ENCODE peak calls at places on chromosomes 16 and 17, in ten cellular contexts. One of them, this sample, is unnamed.
A peak's percentile ranks its signal among the peaks of the same experiment; 100 is the strongest.

GRCh38 chr17:40545660-40546059 is 19.6 kb downstream of the CCR7 start:
- DNase-seq in testis: no peak
- DNase-seq in heart left ventricle: peak; percentile 11
- DNase-seq in foreskin keratinocyte: no peak
- DNase-seq in CD8-positive, alpha-beta memory T cell: no peak
- DNase-seq in prostate gland: no peak
- DNase-seq in left ventricle myocardium inferior: no peak
- DNase-seq in cardiac muscle cell: no peak
- DNase-seq in lower lobe of right lung: no peak
- DNase-seq in upper lobe of right lung: peak; percentile 46
- DNase-seq in this sample: peak; percentile 64

GRCh38 chr17:27502526-27503324 is 46.5 kb downstream of the KSR1 start:
- DNase-seq in left ventricle myocardium inferior: peak; percentile 29
- DNase-seq in testis: peak; percentile 41
- DNase-seq in cardiac muscle cell: peak; percentile 82
- DNase-seq in heart left ventricle: peak; percentile 31
- DNase-seq in CD8-positive, alpha-beta memory T cell: no peak
- DNase-seq in upper lobe of right lung: no peak
- DNase-seq in foreskin keratinocyte: no peak
- DNase-seq in lower lobe of right lung: no peak
- DNase-seq in prostate gland: no peak
- DNase-seq in this sample: peak; percentile 61

GRCh38 chr17:52106638-52107261 is 51.8 kb downstream of the CA10 start:
- DNase-seq in prostate gland: peak; percentile 27
- DNase-seq in left ventricle myocardium inferior: no peak
- DNase-seq in foreskin keratinocyte: no peak
- DNase-seq in testis: peak; percentile 79
- DNase-seq in heart left ventricle: peak; percentile 18
- DNase-seq in lower lobe of right lung: no peak
- DNase-seq in upper lobe of right lung: no peak
- DNase-seq in cardiac muscle cell: peak; percentile 50
- DNase-seq in CD8-positive, alpha-beta memory T cell: no peak
- DNase-seq in this sample: no peak

GRCh38 chr17:78959803-78960202 is 19.9 kb downstream of the LGALS3BP start:
- DNase-seq in upper lobe of right lung: no peak
- DNase-seq in heart left ventricle: no peak
- DNase-seq in foreskin keratinocyte: no peak
- DNase-seq in cardiac muscle cell: no peak
- DNase-seq in prostate gland: no peak
- DNase-seq in left ventricle myocardium inferior: no peak
- DNase-seq in CD8-positive, alpha-beta memory T cell: no peak
- DNase-seq in testis: no peak
- DNase-seq in lower lobe of right lung: no peak
- DNase-seq in this sample: no peak

GRCh38 chr17:18981642-18982424 is 22.7 kb downstream of the FAM83G start:
- DNase-seq in prostate gland: peak; percentile 54
- DNase-seq in cardiac muscle cell: peak; percentile 57
- DNase-seq in foreskin keratinocyte: peak; percentile 47
- DNase-seq in upper lobe of right lung: no peak
- DNase-seq in lower lobe of right lung: no peak
- DNase-seq in testis: no peak
- DNase-seq in left ventricle myocardium inferior: no peak
- DNase-seq in heart left ventricle: no peak
- DNase-seq in CD8-positive, alpha-beta memory T cell: no peak
- DNase-seq in this sample: no peak

GRCh38 chr16:8944113-8944765 is 19.5 kb downstream of the USP7 start:
- DNase-seq in left ventricle myocardium inferior: no peak
- DNase-seq in CD8-positive, alpha-beta memory T cell: no peak
- DNase-seq in testis: no peak
- DNase-seq in lower lobe of right lung: no peak
- DNase-seq in prostate gland: no peak
- DNase-seq in cardiac muscle cell: no peak
- DNase-seq in upper lobe of right lung: no peak
- DNase-seq in heart left ventricle: no peak
- DNase-seq in foreskin keratinocyte: no peak
- DNase-seq in this sample: no peak

GRCh38 chr17:77327566-77328463 is 187.0 kb downstream of the SEC14L1 start:
- DNase-seq in heart left ventricle: peak; percentile 15
- DNase-seq in CD8-positive, alpha-beta memory T cell: no peak
- DNase-seq in lower lobe of right lung: peak; percentile 32
- DNase-seq in testis: peak; percentile 12
- DNase-seq in upper lobe of right lung: peak; percentile 54
- DNase-seq in prostate gland: no peak
- DNase-seq in left ventricle myocardium inferior: no peak
- DNase-seq in foreskin keratinocyte: no peak
- DNase-seq in cardiac muscle cell: no peak
- DNase-seq in this sample: no peak

GRCh38 chr17:45241315-45242011 is 19.8 kb downstream of the FMNL1 start:
- DNase-seq in testis: peak; percentile 48
- DNase-seq in heart left ventricle: no peak
- DNase-seq in prostate gland: peak; percentile 74
- DNase-seq in foreskin keratinocyte: no peak
- DNase-seq in lower lobe of right lung: peak; percentile 79
- DNase-seq in cardiac muscle cell: no peak
- DNase-seq in upper lobe of right lung: peak; percentile 85
- DNase-seq in left ventricle myocardium inferior: no peak
- DNase-seq in CD8-positive, alpha-beta memory T cell: no peak
- DNase-seq in this sample: peak; percentile 78

GRCh38 chr16:2720063-2720455 is at the start of gene PRSS27:
- DNase-seq in left ventricle myocardium inferior: no peak
- DNase-seq in heart left ventricle: no peak
- DNase-seq in cardiac muscle cell: no peak
- DNase-seq in foreskin keratinocyte: no peak
- DNase-seq in testis: no peak
- DNase-seq in upper lobe of right lung: no peak
- DNase-seq in lower lobe of right lung: no peak
- DNase-seq in CD8-positive, alpha-beta memory T cell: no peak
- DNase-seq in prostate gland: no peak
- DNase-seq in this sample: no peak

GRCh38 chr16:58128721-58129096 is 472 bp downstream of the CFAP20 start:
- DNase-seq in heart left ventricle: peak; percentile 33
- DNase-seq in CD8-positive, alpha-beta memory T cell: peak; percentile 12
- DNase-seq in upper lobe of right lung: peak; percentile 66
- DNase-seq in cardiac muscle cell: no peak
- DNase-seq in testis: peak; percentile 26
- DNase-seq in left ventricle myocardium inferior: peak; percentile 15
- DNase-seq in lower lobe of right lung: no peak
- DNase-seq in prostate gland: no peak
- DNase-seq in foreskin keratinocyte: no peak
- DNase-seq in this sample: no peak

GRCh38 chr16:49495596-49496355 is 122.2 kb downstream of the C16orf78 start:
- DNase-seq in prostate gland: no peak
- DNase-seq in CD8-positive, alpha-beta memory T cell: no peak
- DNase-seq in cardiac muscle cell: no peak
- DNase-seq in heart left ventricle: no peak
- DNase-seq in lower lobe of right lung: peak; percentile 14
- DNase-seq in testis: no peak
- DNase-seq in foreskin keratinocyte: no peak
- DNase-seq in upper lobe of right lung: peak; percentile 45
- DNase-seq in left ventricle myocardium inferior: no peak
- DNase-seq in this sample: no peak

GRCh38 chr16:4677390-4677789 is 16.0 kb upstream of the NUDT16L1 start:
- DNase-seq in prostate gland: no peak
- DNase-seq in upper lobe of right lung: peak; percentile 83
- DNase-seq in cardiac muscle cell: no peak
- DNase-seq in lower lobe of right lung: peak; percentile 68
- DNase-seq in foreskin keratinocyte: no peak
- DNase-seq in testis: no peak
- DNase-seq in heart left ventricle: peak; percentile 81
- DNase-seq in CD8-positive, alpha-beta memory T cell: no peak
- DNase-seq in left ventricle myocardium inferior: peak; percentile 81
- DNase-seq in this sample: no peak

GRCh38 chr17:52134641-52135040 is 23.9 kb downstream of the CA10 start:
- DNase-seq in CD8-positive, alpha-beta memory T cell: no peak
- DNase-seq in left ventricle myocardium inferior: no peak
- DNase-seq in foreskin keratinocyte: no peak
- DNase-seq in lower lobe of right lung: no peak
- DNase-seq in cardiac muscle cell: no peak
- DNase-seq in prostate gland: no peak
- DNase-seq in heart left ventricle: no peak
- DNase-seq in upper lobe of right lung: no peak
- DNase-seq in testis: no peak
- DNase-seq in this sample: no peak

GRCh38 chr16:165539-166374 is at the start of gene HBM:
- DNase-seq in foreskin keratinocyte: no peak
- DNase-seq in cardiac muscle cell: no peak
- DNase-seq in prostate gland: no peak
- DNase-seq in left ventricle myocardium inferior: no peak
- DNase-seq in testis: no peak
- DNase-seq in lower lobe of right lung: no peak
- DNase-seq in heart left ventricle: no peak
- DNase-seq in CD8-positive, alpha-beta memory T cell: no peak
- DNase-seq in upper lobe of right lung: no peak
- DNase-seq in this sample: no peak

DNA sequence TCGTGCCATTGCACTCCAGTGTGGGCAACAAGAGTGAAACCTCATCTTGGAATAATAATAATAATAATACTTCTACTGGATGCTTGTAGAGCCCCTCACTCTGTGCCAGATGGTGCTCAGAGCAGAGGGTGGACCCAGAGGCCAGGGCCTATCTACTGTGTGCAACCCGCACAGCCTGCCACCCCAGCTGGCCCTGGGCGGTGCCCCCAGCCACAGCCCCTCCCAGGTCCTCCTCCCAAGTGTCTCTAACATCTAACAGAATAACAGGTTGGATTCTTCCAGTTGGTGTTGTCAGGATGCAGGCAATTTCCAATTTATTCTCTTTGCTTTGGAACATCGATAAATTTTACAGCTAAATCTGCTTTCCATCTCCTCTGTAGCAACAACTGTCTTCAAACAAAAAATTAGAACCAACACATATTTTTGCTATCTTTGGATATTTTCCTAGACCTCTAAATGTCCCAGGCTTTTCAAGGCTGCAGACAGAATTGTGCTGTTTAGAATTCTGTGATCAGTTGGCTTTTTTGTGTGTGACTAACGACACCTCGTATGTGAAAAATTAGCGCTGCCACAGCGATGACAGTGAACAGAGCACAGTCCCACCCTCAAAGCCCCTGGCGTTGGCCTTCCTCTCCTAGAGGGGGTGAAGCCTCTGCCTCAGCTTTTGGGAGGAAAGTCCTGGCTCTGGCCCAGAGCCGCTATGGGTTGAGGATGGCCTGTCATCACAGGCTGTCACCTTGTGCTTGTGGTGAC is 7.5 kb upstream of the EVPL start:
- DNase-seq in lower lobe of right lung: no peak
- DNase-seq in prostate gland: no peak
- DNase-seq in cardiac muscle cell: no peak
- DNase-seq in CD8-positive, alpha-beta memory T cell: no peak
- DNase-seq in heart left ventricle: no peak
- DNase-seq in testis: no peak
- DNase-seq in upper lobe of right lung: no peak
- DNase-seq in foreskin keratinocyte: no peak
- DNase-seq in left ventricle myocardium inferior: no peak
- DNase-seq in this sample: no peak
- H3K27ac ChIP-seq in lower lobe of right lung: no peak overlapping the region
- H3K27ac ChIP-seq in prostate gland: no peak overlapping the region
- H3K27ac ChIP-seq in cardiac muscle cell: peak overlapping the region; percentile 62
- H3K27ac ChIP-seq in CD8-positive, alpha-beta memory T cell: no peak overlapping the region
- H3K27ac ChIP-seq in heart left ventricle: no peak overlapping the region
- H3K27ac ChIP-seq in testis: peak overlapping the region; percentile 33
- H3K27ac ChIP-seq in upper lobe of right lung: no peak overlapping the region
- H3K27ac ChIP-seq in foreskin keratinocyte: no peak overlapping the region
- H3K27ac ChIP-seq in left ventricle myocardium inferior: no peak overlapping the region
- H3K27ac ChIP-seq in this sample: no peak overlapping the region

GRCh38 chr17:57445772-57446472 is 189.6 kb downstream of the MSI2 start:
- DNase-seq in prostate gland: no peak
- DNase-seq in foreskin keratinocyte: no peak
- DNase-seq in testis: no peak
- DNase-seq in CD8-positive, alpha-beta memory T cell: no peak
- DNase-seq in cardiac muscle cell: no peak
- DNase-seq in upper lobe of right lung: no peak
- DNase-seq in lower lobe of right lung: no peak
- DNase-seq in left ventricle myocardium inferior: no peak
- DNase-seq in heart left ventricle: no peak
- DNase-seq in this sample: no peak
- H3K27ac ChIP-seq in prostate gland: no peak overlapping the region
- H3K27ac ChIP-seq in foreskin keratinocyte: no peak overlapping the region
- H3K27ac ChIP-seq in testis: no peak overlapping the region
- H3K27ac ChIP-seq in CD8-positive, alpha-beta memory T cell: no peak overlapping the region
- H3K27ac ChIP-seq in cardiac muscle cell: no peak overlapping the region
- H3K27ac ChIP-seq in upper lobe of right lung: no peak overlapping the region
- H3K27ac ChIP-seq in lower lobe of right lung: no peak overlapping the region
- H3K27ac ChIP-seq in left ventricle myocardium inferior: no peak overlapping the region
- H3K27ac ChIP-seq in heart left ventricle: no peak overlapping the region
- H3K27ac ChIP-seq in this sample: no peak overlapping the region

GRCh38 chr17:30521766-30522165 is 44.6 kb downstream of the GOSR1 start:
- DNase-seq in heart left ventricle: no peak
- DNase-seq in left ventricle myocardium inferior: no peak
- DNase-seq in lower lobe of right lung: no peak
- DNase-seq in cardiac muscle cell: no peak
- DNase-seq in foreskin keratinocyte: no peak
- DNase-seq in prostate gland: no peak
- DNase-seq in testis: no peak
- DNase-seq in CD8-positive, alpha-beta memory T cell: no peak
- DNase-seq in upper lobe of right lung: no peak
- DNase-seq in this sample: no peak

GRCh38 chr17:30520436-30520835 is 43.2 kb downstream of the GOSR1 start:
- DNase-seq in cardiac muscle cell: peak; percentile 66
- DNase-seq in prostate gland: no peak
- DNase-seq in CD8-positive, alpha-beta memory T cell: no peak
- DNase-seq in lower lobe of right lung: no peak
- DNase-seq in foreskin keratinocyte: no peak
- DNase-seq in heart left ventricle: no peak
- DNase-seq in testis: no peak
- DNase-seq in upper lobe of right lung: no peak
- DNase-seq in left ventricle myocardium inferior: no peak
- DNase-seq in this sample: no peak

GRCh38 chr17:30519707-30520106 is 42.5 kb downstream of the GOSR1 start:
- DNase-seq in upper lobe of right lung: no peak
- DNase-seq in cardiac muscle cell: peak; percentile 94
- DNase-seq in testis: no peak
- DNase-seq in lower lobe of right lung: no peak
- DNase-seq in left ventricle myocardium inferior: no peak
- DNase-seq in foreskin keratinocyte: peak; percentile 36
- DNase-seq in prostate gland: no peak
- DNase-seq in CD8-positive, alpha-beta memory T cell: no peak
- DNase-seq in heart left ventricle: no peak
- DNase-seq in this sample: no peak

GRCh38 chr17:30519166-30519565 is 42.0 kb downstream of the GOSR1 start:
- DNase-seq in CD8-positive, alpha-beta memory T cell: no peak
- DNase-seq in foreskin keratinocyte: no peak
- DNase-seq in lower lobe of right lung: no peak
- DNase-seq in heart left ventricle: no peak
- DNase-seq in upper lobe of right lung: no peak
- DNase-seq in left ventricle myocardium inferior: no peak
- DNase-seq in testis: no peak
- DNase-seq in prostate gland: no peak
- DNase-seq in cardiac muscle cell: peak; percentile 3
- DNase-seq in this sample: no peak

GRCh38 chr17:30520882-30521281 is 43.7 kb downstream of the GOSR1 start:
- DNase-seq in left ventricle myocardium inferior: no peak
- DNase-seq in foreskin keratinocyte: no peak
- DNase-seq in CD8-positive, alpha-beta memory T cell: no peak
- DNase-seq in prostate gland: no peak
- DNase-seq in upper lobe of right lung: no peak
- DNase-seq in testis: no peak
- DNase-seq in cardiac muscle cell: peak; percentile 3
- DNase-seq in lower lobe of right lung: no peak
- DNase-seq in heart left ventricle: no peak
- DNase-seq in this sample: no peak
- H3K27ac ChIP-seq in left ventricle myocardium inferior: peak overlapping the region; percentile 38
- H3K27ac ChIP-seq in foreskin keratinocyte: peak overlapping the region; percentile 40
- H3K27ac ChIP-seq in CD8-positive, alpha-beta memory T cell: no peak overlapping the region
- H3K27ac ChIP-seq in prostate gland: no peak overlapping the region
- H3K27ac ChIP-seq in upper lobe of right lung: no peak overlapping the region
- H3K27ac ChIP-seq in testis: no peak overlapping the region
- H3K27ac ChIP-seq in cardiac muscle cell: no peak overlapping the region
- H3K27ac ChIP-seq in lower lobe of right lung: no peak overlapping the region
- H3K27ac ChIP-seq in heart left ventricle: no peak overlapping the region
- H3K27ac ChIP-seq in this sample: no peak overlapping the region

GRCh38 chr17:29148257-29148789 is 31.9 kb downstream of the MYO18A start:
- DNase-seq in cardiac muscle cell: no peak
- DNase-seq in testis: no peak
- DNase-seq in upper lobe of right lung: peak; percentile 83
- DNase-seq in left ventricle myocardium inferior: no peak
- DNase-seq in lower lobe of right lung: peak; percentile 80
- DNase-seq in CD8-positive, alpha-beta memory T cell: no peak
- DNase-seq in prostate gland: no peak
- DNase-seq in foreskin keratinocyte: no peak
- DNase-seq in heart left ventricle: no peak
- DNase-seq in this sample: no peak
- H3K27ac ChIP-seq in cardiac muscle cell: peak overlapping the region; percentile 83
- H3K27ac ChIP-seq in testis: peak overlapping the region; percentile 83
- H3K27ac ChIP-seq in upper lobe of right lung: peak overlapping the region; percentile 88
- H3K27ac ChIP-seq in left ventricle myocardium inferior: peak overlapping the region; percentile 81
- H3K27ac ChIP-seq in lower lobe of right lung: peak overlapping the region; percentile 86
- H3K27ac ChIP-seq in CD8-positive, alpha-beta memory T cell: peak overlapping the region; percentile 48
- H3K27ac ChIP-seq in prostate gland: peak overlapping the region; percentile 74
- H3K27ac ChIP-seq in foreskin keratinocyte: no peak overlapping the region
- H3K27ac ChIP-seq in heart left ventricle: peak overlapping the region; percentile 80
- H3K27ac ChIP-seq in this sample: no peak overlapping the region